ENCODE peak calls at places on chromosomes 11 and 22, in four cellular contexts. Q is heart right ventricle, L is brain microvascular endothelial cell, J is colonic mucosa. O is an unnamed sample.

GRCh38 chr11:70502677-70503076 is 104.3 kb downstream of the CTTN start:
- DNase-seq in Q (no peak), L (no peak), J (no peak), O (no peak)

GRCh38 chr11:108253176-108253575 is 30.3 kb downstream of the ATM start:
- DNase-seq in Q (no peak), L (peak; percentile 3), J (no peak), O (no peak)

GRCh38 chr22:45422237-45422983 is 8.9 kb downstream of the RIBC2 start:
- DNase-seq in Q (no peak), L (no peak), J (no peak), O (no peak)

GRCh38 chr11:94184362-94184761 is 55.7 kb downstream of the PANX1 start:
- DNase-seq in Q (no peak), L (no peak), J (no peak), O (no peak)

GRCh38 chr11:94671553-94672366 is 96.4 kb upstream of the AMOTL1 start:
- DNase-seq in Q (no peak), L (peak; percentile 6), J (no peak), O (no peak)

GRCh38 chr11:12901874-12902481 is 107.1 kb upstream of the RASSF10 start:
- DNase-seq in Q (no peak), L (no peak), J (no peak), O (no peak)

GRCh38 chr11:70788247-70789022 is 390.1 kb downstream of the CTTN start:
- DNase-seq in Q (no peak), L (peak; percentile 94), J (no peak), O (no peak)

GRCh38 chr11:115276799-115277198 is 227.4 kb downstream of the CADM1 start:
- DNase-seq in Q (no peak), L (no peak), J (no peak), O (no peak)

GRCh38 chr11:27703453-27703852 is 3.2 kb upstream of the BDNF start:
- DNase-seq in Q (no peak), L (peak; percentile 74), J (no peak), O (no peak)

GRCh38 chr22:25736378-25737011 is 5.5 kb upstream of the MYO18B start:
- DNase-seq in Q (no peak), L (no peak), J (no peak), O (no peak)

GRCh38 chr11:130123414-130124040 is 36.1 kb upstream of the ST14 start:
- DNase-seq in Q (no peak), L (peak; percentile 55), J (no peak), O (no peak)

GRCh38 chr11:57131080-57131790 is 50.5 kb upstream of the LRRC55 start:
- DNase-seq in Q (peak; percentile 14), L (peak; percentile 14), J (peak; percentile 32), O (no peak)

GRCh38 chr11:702731-703461 is 3.1 kb upstream of the EPS8L2 start:
- DNase-seq in Q (no peak), L (no peak), J (peak; percentile 74), O (no peak)

GRCh38 chr11:23123766-23124165 is 263.5 kb upstream of the CCDC179 start:
- DNase-seq in Q (no peak), L (peak; percentile 55), J (no peak), O (no peak)

GRCh38 chr22:40853961-40854360 is 2.5 kb downstream of the ST13 start:
- DNase-seq in Q (no peak), L (no peak), J (no peak), O (no peak)

GRCh38 chr11:19743622-19744021 is 31.0 kb downstream of the NAV2 start:
- DNase-seq in Q (no peak), L (no peak), J (no peak), O (no peak)

GRCh38 chr11:88695701-88696414 is 358.3 kb upstream of the CTSC start:
- DNase-seq in Q (no peak), L (no peak), J (no peak), O (no peak)

GRCh38 chr22:31566484-31566883 is 70.1 kb downstream of the SFI1 start:
- DNase-seq in Q (no peak), L (peak; percentile 9), J (no peak), O (no peak)

GRCh38 chr22:49177666-49178065 is 650.0 kb downstream of the BRD1 start:
- DNase-seq in Q (no peak), L (no peak), J (no peak), O (no peak)

GRCh38 chr11:42048141-42048540 is 588.7 kb upstream of the LRRC4C start:
- DNase-seq in Q (no peak), L (no peak), J (no peak), O (no peak)

GRCh38 chr22:36204641-36205032 is 3.0 kb upstream of the APOL4 start:
- DNase-seq in Q (no peak), L (no peak), J (no peak), O (no peak)

GRCh38 chr11:111303476-111303875 is 5.1 kb downstream of the POU2AF3 start:
- DNase-seq in Q (no peak), L (no peak), J (peak; percentile 78), O (no peak)

GRCh38 chr11:116446542-116446941 is 326.2 kb downstream of the BUD13 start:
- DNase-seq in Q (no peak), L (no peak), J (no peak), O (no peak)

GRCh38 chr22:18048441-18048898 is 24.1 kb upstream of the MICAL3 start:
- DNase-seq in Q (no peak), L (peak; percentile 42), J (peak; percentile 36), O (no peak)

GRCh38 chr22:49979587-49980264 is 19.2 kb downstream of the PIM3 start:
- DNase-seq in Q (no peak), L (peak; percentile 56), J (peak; percentile 57), O (no peak)

GRCh38 chr22:19016081-19016480 is 80.0 kb upstream of the PRODH start:
- DNase-seq in Q (no peak), L (no peak), J (no peak), O (peak; percentile 38)

GRCh38 chr11:20310137-20310536 is 53.4 kb upstream of the HTATIP2 start:
- DNase-seq in Q (no peak), L (peak; percentile 1), J (no peak), O (peak; percentile 37)

GRCh38 chr11:102776454-102776853 is 4.0 kb downstream of the MMP10 start:
- DNase-seq in Q (no peak), L (no peak), J (no peak), O (no peak)

GRCh38 chr11:129815596-129816461 is at the start of gene TMEM45B:
- DNase-seq in Q (no peak), L (no peak), J (peak; percentile 80), O (no peak)

GRCh38 chr22:33851985-33852384 is 68.3 kb downstream of the LARGE1 start:
- DNase-seq in Q (no peak), L (no peak), J (no peak), O (no peak)

GRCh38 chr22:22711532-22711913 is 67.1 kb downstream of the GGTLC2 start:
- DNase-seq in Q (no peak), L (no peak), J (no peak), O (no peak)

GRCh38 chr22:22712666-22713365 is 68.4 kb downstream of the GGTLC2 start:
- DNase-seq in Q (no peak), L (no peak), J (no peak), O (no peak)

GRCh38 chr22:22710719-22711531 is 66.5 kb downstream of the GGTLC2 start:
- DNase-seq in Q (peak; percentile 38), L (peak; percentile 7), J (peak; percentile 77), O (peak; percentile 44)

GRCh38 chr22:22712092-22712658 is 67.8 kb downstream of the GGTLC2 start:
- DNase-seq in Q (no peak), L (no peak), J (no peak), O (no peak)

DNA sequence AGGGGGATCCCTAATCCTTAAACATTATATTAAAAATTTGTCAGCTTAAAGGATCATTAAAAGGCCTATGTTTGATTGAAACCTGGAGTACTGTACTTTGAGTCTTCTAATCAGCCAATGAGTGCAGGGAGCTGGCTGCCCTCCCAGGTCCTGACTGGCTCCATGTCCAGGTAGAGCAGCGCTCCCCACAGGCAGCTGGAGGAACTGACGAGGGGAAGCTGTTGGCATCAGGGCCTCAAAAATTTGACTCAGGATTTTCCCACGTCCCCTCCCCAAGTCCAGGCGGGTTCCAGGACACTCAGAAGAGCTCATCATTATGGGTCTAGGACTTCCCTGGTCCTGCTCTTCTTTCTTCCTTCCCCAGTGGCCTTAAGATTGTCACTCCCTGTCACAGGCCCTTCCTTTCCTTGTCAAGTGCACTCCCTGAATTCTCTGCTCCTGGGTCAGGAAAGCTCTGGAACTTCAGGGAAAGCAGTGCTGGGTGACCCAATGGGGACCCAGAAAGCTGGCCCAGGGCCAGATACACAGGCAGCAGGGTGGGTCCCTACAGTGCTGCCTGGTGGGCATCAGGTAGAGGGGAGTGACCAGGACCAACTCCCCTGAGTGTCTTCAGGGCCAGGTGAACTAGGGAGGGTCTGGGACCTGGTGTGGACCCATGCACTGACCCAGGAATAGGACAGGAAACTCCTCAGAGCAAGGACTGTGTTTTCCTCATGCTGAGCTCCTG is 65.5 kb downstream of the GGTLC2 start:
- DNase-seq in Q (no peak), L (no peak), J (no peak), O (no peak)
- H3K27ac ChIP-seq in Q (no peak overlapping the region), L (no peak overlapping the region), J (no peak overlapping the region), O (no peak overlapping the region)

GRCh38 chr22:32700186-32700882 is 101.2 kb upstream of the TIMP3 start:
- DNase-seq in Q (peak; percentile 34), L (no peak), J (no peak), O (no peak)

GRCh38 chr22:32701021-32701420 is 100.5 kb upstream of the TIMP3 start:
- DNase-seq in Q (no peak), L (no peak), J (no peak), O (no peak)

GRCh38 chr22:32699686-32700085 is 101.8 kb upstream of the TIMP3 start:
- DNase-seq in Q (no peak), L (no peak), J (no peak), O (no peak)

GRCh38 chr22:32697331-32697995 is 104.0 kb upstream of the TIMP3 start:
- DNase-seq in Q (no peak), L (no peak), J (no peak), O (no peak)

GRCh38 chr22:32698926-32699619 is 102.4 kb upstream of the TIMP3 start:
- DNase-seq in Q (peak; percentile 61), L (no peak), J (peak; percentile 37), O (no peak)
- H3K27ac ChIP-seq in Q (no peak overlapping the region), L (no peak overlapping the region), J (no peak overlapping the region), O (no peak overlapping the region)

GRCh38 chr22:22673099-22673498 is 28.7 kb downstream of the GGTLC2 start:
- DNase-seq in Q (no peak), L (no peak), J (no peak), O (no peak)

GRCh38 chr22:22673628-22674027 is 29.2 kb downstream of the GGTLC2 start:
- DNase-seq in Q (no peak), L (no peak), J (no peak), O (no peak)

GRCh38 chr22:22670076-22670795 is 25.8 kb downstream of the GGTLC2 start:
- DNase-seq in Q (no peak), L (no peak), J (no peak), O (no peak)

GRCh38 chr22:22669093-22669492 is 24.7 kb downstream of the GGTLC2 start:
- DNase-seq in Q (no peak), L (no peak), J (no peak), O (no peak)

DNA sequence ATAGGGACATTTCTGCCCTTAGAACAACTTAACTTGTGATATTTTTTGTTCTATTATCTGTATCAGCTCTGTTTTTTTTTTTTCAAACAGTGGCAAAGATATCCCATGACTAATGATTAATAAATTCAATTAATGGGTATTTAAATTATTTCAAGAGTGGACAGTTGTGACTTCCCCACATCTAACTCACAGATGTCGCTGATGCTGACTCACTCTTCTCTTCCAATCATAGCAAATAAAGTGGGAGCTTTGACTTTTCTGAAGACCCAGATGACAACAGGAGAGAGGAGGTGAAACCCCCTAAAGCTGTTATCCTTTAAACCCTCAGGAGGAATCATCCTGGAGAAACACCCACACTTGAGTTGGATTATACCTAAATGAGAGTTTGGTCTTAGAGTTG is 27.1 kb downstream of the GGTLC2 start:
- DNase-seq in Q (no peak), L (no peak), J (no peak), O (no peak)
- H3K27ac ChIP-seq in Q (no peak overlapping the region), L (no peak overlapping the region), J (no peak overlapping the region), O (no peak overlapping the region)

GRCh38 chr11:47499160-47499559 is 50.2 kb upstream of the RAPSN start:
- DNase-seq in Q (no peak), L (no peak), J (no peak), O (no peak)
- H3K27ac ChIP-seq in Q (peak overlapping the region; percentile 82), L (no peak overlapping the region), J (peak overlapping the region; percentile 1), O (no peak overlapping the region)